ENCODE peak calls at places on chromosomes 1 and 21, in five cellular contexts. N is glutamatergic neuron, I is lower lobe of right lung, P is MM.1S, T is NB4. F is an unnamed sample.

GRCh38 chr1:41619511-41620364 is 135.3 kb upstream of the EDN2 start:
- DNase-seq in T (no peak), N (no peak), I (no peak), P (peak), F (no peak)

GRCh38 chr1:18836654-18837053 is 22.8 kb downstream of the TAS1R2 start:
- DNase-seq in T (peak), P (no peak), I (no peak), N (no peak), F (no peak)

GRCh38 chr1:18597159-18598042 is 33.2 kb upstream of the PAX7 start:
- DNase-seq in P (peak), N (peak), T (peak), I (peak), F (peak)

GRCh38 chr21:42395910-42396625 is at the start of gene TMPRSS3:
- DNase-seq in I (peak), P (no peak), T (no peak), N (no peak), F (no peak)

GRCh38 chr1:223702735-223703667 is 9.3 kb upstream of the CAPN2 start:
- DNase-seq in N (no peak), T (no peak), I (no peak), P (no peak), F (no peak)

GRCh38 chr1:243396424-243396823 is 140.6 kb downstream of the SDCCAG8 start:
- DNase-seq in T (no peak), N (no peak), P (no peak), I (no peak), F (no peak)

GRCh38 chr21:45471229-45472052 is 66.5 kb downstream of the COL18A1 start:
- DNase-seq in T (no peak), N (no peak), P (no peak), I (no peak), F (no peak)

GRCh38 chr1:244678687-244679086 is 25.8 kb downstream of the DESI2 start:
- DNase-seq in T (no peak), N (no peak), P (no peak), I (no peak), F (no peak)

GRCh38 chr1:29703596-29703995 is 467.3 kb downstream of the PTPRU start:
- DNase-seq in N (peak), I (no peak), P (no peak), T (peak), F (peak)

GRCh38 chr1:176559474-176560390 is 96.8 kb downstream of the PAPPA2 start:
- DNase-seq in I (no peak), P (peak), N (peak), T (peak), F (peak)

GRCh38 chr1:18294437-18295176 is 186.1 kb upstream of the KLHDC7A start:
- DNase-seq in N (no peak), T (no peak), P (no peak), I (no peak), F (no peak)

GRCh38 chr1:116674761-116675160 is 7.2 kb upstream of the IGSF3 start:
- DNase-seq in T (no peak), P (no peak), I (no peak), N (no peak), F (no peak)

GRCh38 chr1:230272557-230272956 is 153.6 kb downstream of the PGBD5 start:
- DNase-seq in N (no peak), T (no peak), P (no peak), I (no peak), F (no peak)

GRCh38 chr1:115665319-115665718 is 23.5 kb downstream of the VANGL1 start:
- DNase-seq in I (no peak), T (no peak), N (no peak), P (no peak), F (no peak)

GRCh38 chr1:98659879-98660278 is 1.6 kb upstream of the SNX7 start:
- DNase-seq in N (no peak), P (no peak), I (no peak), T (no peak), F (no peak)

GRCh38 chr1:98660941-98661543 is 479 bp upstream of the SNX7 start:
- DNase-seq in P (no peak), N (no peak), I (no peak), T (no peak), F (no peak)

GRCh38 chr1:98662354-98662665 is 789 bp downstream of the SNX7 start:
- DNase-seq in T (no peak), P (no peak), I (no peak), N (no peak), F (no peak)

DNA sequence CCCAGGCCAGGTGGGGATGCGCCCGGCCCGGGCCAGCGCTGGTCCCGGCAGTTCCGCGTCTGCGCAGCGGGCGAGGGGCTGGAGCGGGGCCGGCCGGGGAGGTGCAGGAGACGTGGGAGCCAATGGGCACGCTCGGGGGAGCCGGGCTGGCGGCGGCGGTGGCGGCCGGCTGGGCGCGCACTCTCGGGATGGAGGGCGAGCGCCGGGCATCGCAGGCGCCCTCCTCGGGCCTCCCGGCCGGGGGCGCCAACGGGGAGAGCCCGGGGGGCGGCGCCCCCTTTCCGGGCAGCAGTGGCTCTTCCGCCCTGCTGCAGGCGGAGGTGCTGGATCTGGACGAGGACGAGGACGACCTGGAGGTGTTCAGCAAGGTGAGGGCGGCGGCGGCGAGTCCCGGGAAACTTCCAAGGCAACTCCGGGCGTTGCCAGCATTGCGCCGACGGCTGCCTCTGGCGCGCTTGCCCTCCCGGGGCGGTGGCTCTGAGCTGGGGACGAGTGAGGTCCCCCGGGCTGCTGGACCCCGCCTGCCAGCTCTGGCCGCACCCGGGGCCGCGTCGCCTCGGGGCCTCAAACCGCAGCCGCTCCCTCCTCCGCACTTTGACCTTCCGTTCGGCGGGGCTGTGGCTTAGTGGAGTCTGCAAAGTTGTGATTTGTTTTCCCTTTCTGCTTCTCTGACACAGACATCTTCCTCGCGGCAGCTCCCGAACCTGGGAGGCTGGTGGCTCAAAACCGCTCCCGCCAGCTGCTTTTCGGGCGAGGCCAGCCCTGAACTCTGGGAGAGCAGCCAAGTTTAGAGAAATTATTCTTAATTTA is at the start of gene SNX7:
- DNase-seq in T (peak), N (peak), P (peak), I (peak), F (peak)
- TF ChIP-seq CTCF in T (no peak), N (no peak), P (no peak), I (peak), F (peak)

GRCh38 chr1:101237229-101237837 is 514 bp downstream of the S1PR1 start:
- DNase-seq in N (no peak), P (no peak), T (peak), I (no peak), F (peak)

GRCh38 chr1:101238041-101238515 is 1.3 kb downstream of the S1PR1 start:
- DNase-seq in N (no peak), P (no peak), I (peak), T (no peak), F (peak)

GRCh38 chr1:101238681-101239094 is 1.9 kb downstream of the S1PR1 start:
- DNase-seq in N (peak), T (peak), P (peak), I (peak), F (peak)

GRCh38 chr1:101240041-101240430 is 3.2 kb downstream of the S1PR1 start:
- DNase-seq in N (no peak), P (no peak), I (no peak), T (no peak), F (no peak)

GRCh38 chr1:101239095-101240040 is 2.5 kb downstream of the S1PR1 start:
- DNase-seq in P (no peak), N (no peak), T (peak), I (no peak), F (no peak)
- TF ChIP-seq CTCF in P (no peak), N (peak), T (no peak), I (peak), F (peak)

GRCh38 chr1:220186752-220187151 is 85.5 kb downstream of the RAB3GAP2 start:
- DNase-seq in P (no peak), N (no peak), I (no peak), T (no peak), F (no peak)

GRCh38 chr1:220184503-220184902 is 87.8 kb downstream of the RAB3GAP2 start:
- DNase-seq in N (no peak), T (no peak), I (no peak), P (no peak), F (no peak)

DNA sequence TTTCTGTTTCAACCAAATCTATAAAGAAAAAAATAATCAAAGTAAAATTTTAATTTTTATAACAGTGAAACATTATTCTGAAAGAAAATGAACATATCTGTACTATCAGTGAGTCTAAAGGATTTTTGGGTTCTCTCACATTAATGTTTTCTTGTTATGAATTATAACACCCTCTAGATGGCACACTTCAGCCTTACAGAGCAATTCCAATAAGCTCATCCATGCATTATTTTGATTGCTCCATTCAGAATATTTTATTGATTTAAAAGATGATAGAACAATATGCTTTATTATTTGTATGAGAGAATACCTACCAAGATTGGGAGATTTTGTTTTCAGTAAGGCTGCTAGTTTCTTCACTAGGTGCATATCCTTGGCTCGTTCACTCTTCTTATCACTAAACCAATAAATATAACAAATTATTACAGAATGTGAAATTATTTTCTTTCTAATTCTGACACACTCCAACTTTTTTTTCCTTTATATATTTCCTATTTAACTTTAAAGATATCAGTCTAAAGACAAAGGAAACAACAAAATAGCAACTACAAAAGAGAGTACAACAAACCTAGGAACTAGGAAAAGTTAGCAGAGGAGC is 82.4 kb downstream of the RAB3GAP2 start:
- DNase-seq in I (no peak), N (no peak), T (peak), P (peak), F (no peak)
- TF ChIP-seq CTCF in I (peak), N (peak), T (peak), P (peak), F (peak)

GRCh38 chr21:18274370-18274769 is 29.7 kb downstream of the CHODL start:
- DNase-seq in N (no peak), T (no peak), I (no peak), P (peak), F (no peak)
- TF ChIP-seq CTCF in N (no peak), T (no peak), I (no peak), P (no peak), F (no peak)

F was measured in nephron progenitor cell.